ENCODE peak calls at places on chromosomes 16 and 17, in four cellular contexts. One of them, this sample, is unnamed. For H3K36me3, the result is how much of the 10 kb centered on the place peaks cover.

GRCh38 chr17:9072626-9073339 is 51.5 kb downstream of the NTN1 start:
- DNase-seq in tibial artery: peak
- DNase-seq in GM23338: no peak
- DNase-seq in CD8-positive, alpha-beta memory T cell: no peak
- DNase-seq in this sample: no peak

GRCh38 chr16:67017451-67017750 is 11.5 kb upstream of the CBFB start:
- DNase-seq in tibial artery: no peak
- DNase-seq in GM23338: no peak
- DNase-seq in CD8-positive, alpha-beta memory T cell: no peak
- DNase-seq in this sample: peak

GRCh38 chr17:72788950-72789585 is 303.4 kb downstream of the SLC39A11 start:
- DNase-seq in tibial artery: no peak
- DNase-seq in GM23338: peak
- DNase-seq in CD8-positive, alpha-beta memory T cell: no peak
- DNase-seq in this sample: no peak

GRCh38 chr17:37507108-37507507 is 17.4 kb downstream of the DUSP14 start:
- DNase-seq in tibial artery: no peak
- DNase-seq in GM23338: no peak
- DNase-seq in CD8-positive, alpha-beta memory T cell: no peak
- DNase-seq in this sample: no peak

GRCh38 chr16:74075393-74075792 is 221.2 kb upstream of the PSMD7 start:
- DNase-seq in tibial artery: no peak
- DNase-seq in GM23338: no peak
- DNase-seq in CD8-positive, alpha-beta memory T cell: no peak
- DNase-seq in this sample: no peak

GRCh38 chr16:86353934-86354333 is 156.4 kb upstream of the FOXF1 start:
- DNase-seq in tibial artery: no peak
- DNase-seq in GM23338: no peak
- DNase-seq in CD8-positive, alpha-beta memory T cell: no peak
- DNase-seq in this sample: no peak

GRCh38 chr17:39996789-39997188 is 16.2 kb downstream of the PSMD3 start:
- DNase-seq in tibial artery: no peak
- DNase-seq in GM23338: no peak
- DNase-seq in CD8-positive, alpha-beta memory T cell: no peak
- DNase-seq in this sample: peak

GRCh38 chr16:68289621-68290329 is 21.0 kb downstream of the SLC7A6OS start:
- DNase-seq in tibial artery: no peak
- DNase-seq in GM23338: no peak
- DNase-seq in CD8-positive, alpha-beta memory T cell: peak
- DNase-seq in this sample: no peak

GRCh38 chr16:6905601-6906000 is 427.0 kb upstream of the RBFOX1 start:
- DNase-seq in tibial artery: no peak
- DNase-seq in GM23338: no peak
- DNase-seq in CD8-positive, alpha-beta memory T cell: no peak
- DNase-seq in this sample: no peak

GRCh38 chr16:23699100-23699499 is 13.9 kb downstream of the ERN2 start:
- DNase-seq in tibial artery: no peak
- DNase-seq in GM23338: no peak
- DNase-seq in CD8-positive, alpha-beta memory T cell: no peak
- DNase-seq in this sample: no peak

GRCh38 chr17:35988164-35988563 is 1.6 kb upstream of the CCL14 start:
- DNase-seq in tibial artery: no peak
- DNase-seq in GM23338: no peak
- DNase-seq in CD8-positive, alpha-beta memory T cell: no peak
- DNase-seq in this sample: no peak

GRCh38 chr16:5444181-5444580 is 346.6 kb upstream of the EEF2KMT start:
- DNase-seq in tibial artery: no peak
- DNase-seq in GM23338: no peak
- DNase-seq in CD8-positive, alpha-beta memory T cell: no peak
- DNase-seq in this sample: no peak

GRCh38 chr16:375212-375611 is 4.9 kb upstream of the MRPL28 start:
- DNase-seq in tibial artery: no peak
- DNase-seq in GM23338: no peak
- DNase-seq in CD8-positive, alpha-beta memory T cell: no peak
- DNase-seq in this sample: no peak

GRCh38 chr17:41932821-41933389 is 2.5 kb downstream of the ODAD4 start:
- DNase-seq in tibial artery: no peak
- DNase-seq in GM23338: no peak
- DNase-seq in CD8-positive, alpha-beta memory T cell: no peak
- DNase-seq in this sample: no peak

GRCh38 chr16:80924372-80924978 is 82.2 kb downstream of the CMC2 start:
- DNase-seq in tibial artery: no peak
- DNase-seq in GM23338: peak
- DNase-seq in CD8-positive, alpha-beta memory T cell: peak
- DNase-seq in this sample: peak

GRCh38 chr17:59425085-59425901 is 93.8 kb downstream of the YPEL2 start:
- DNase-seq in tibial artery: peak
- DNase-seq in GM23338: peak
- DNase-seq in CD8-positive, alpha-beta memory T cell: no peak
- DNase-seq in this sample: no peak

GRCh38 chr16:84617068-84617630 is 729 bp downstream of the COTL1 start:
- DNase-seq in tibial artery: no peak
- DNase-seq in GM23338: no peak
- DNase-seq in CD8-positive, alpha-beta memory T cell: peak
- DNase-seq in this sample: peak

GRCh38 chr16:84761448-84762368 is 58.1 kb upstream of the CRISPLD2 start:
- DNase-seq in tibial artery: no peak
- DNase-seq in GM23338: no peak
- DNase-seq in CD8-positive, alpha-beta memory T cell: no peak
- DNase-seq in this sample: no peak

GRCh38 chr17:74290340-74290739 is 16.3 kb downstream of the DNAI2 start:
- DNase-seq in tibial artery: no peak
- DNase-seq in GM23338: peak
- DNase-seq in CD8-positive, alpha-beta memory T cell: no peak
- DNase-seq in this sample: no peak

GRCh38 chr17:69539274-69539673 is 124.8 kb downstream of the MAP2K6 start:
- DNase-seq in tibial artery: no peak
- DNase-seq in GM23338: no peak
- DNase-seq in CD8-positive, alpha-beta memory T cell: no peak
- DNase-seq in this sample: no peak

GRCh38 chr16:11255737-11256656 is at the start of gene SOCS1:
- DNase-seq in tibial artery: peak
- DNase-seq in GM23338: peak
- DNase-seq in CD8-positive, alpha-beta memory T cell: peak
- DNase-seq in this sample: peak

GRCh38 chr17:1362065-1362848 is 37.8 kb downstream of the YWHAE start:
- DNase-seq in tibial artery: no peak
- DNase-seq in GM23338: no peak
- DNase-seq in CD8-positive, alpha-beta memory T cell: peak
- DNase-seq in this sample: no peak

GRCh38 chr17:12596961-12597360 is 68.7 kb upstream of the MYOCD start:
- DNase-seq in tibial artery: no peak
- DNase-seq in GM23338: no peak
- DNase-seq in CD8-positive, alpha-beta memory T cell: no peak
- DNase-seq in this sample: no peak

GRCh38 chr17:9890124-9890523 is 14.9 kb downstream of the RCVRN start:
- DNase-seq in tibial artery: no peak
- DNase-seq in GM23338: peak
- DNase-seq in CD8-positive, alpha-beta memory T cell: no peak
- DNase-seq in this sample: peak

GRCh38 chr17:16339402-16339801 is 13.9 kb downstream of the CENPV start:
- DNase-seq in tibial artery: no peak
- DNase-seq in GM23338: no peak
- DNase-seq in CD8-positive, alpha-beta memory T cell: no peak
- DNase-seq in this sample: no peak

GRCh38 chr16:65757064-65757463 is 609.4 kb upstream of the CDH5 start:
- DNase-seq in tibial artery: no peak
- DNase-seq in GM23338: no peak
- DNase-seq in CD8-positive, alpha-beta memory T cell: no peak
- DNase-seq in this sample: no peak

DNA sequence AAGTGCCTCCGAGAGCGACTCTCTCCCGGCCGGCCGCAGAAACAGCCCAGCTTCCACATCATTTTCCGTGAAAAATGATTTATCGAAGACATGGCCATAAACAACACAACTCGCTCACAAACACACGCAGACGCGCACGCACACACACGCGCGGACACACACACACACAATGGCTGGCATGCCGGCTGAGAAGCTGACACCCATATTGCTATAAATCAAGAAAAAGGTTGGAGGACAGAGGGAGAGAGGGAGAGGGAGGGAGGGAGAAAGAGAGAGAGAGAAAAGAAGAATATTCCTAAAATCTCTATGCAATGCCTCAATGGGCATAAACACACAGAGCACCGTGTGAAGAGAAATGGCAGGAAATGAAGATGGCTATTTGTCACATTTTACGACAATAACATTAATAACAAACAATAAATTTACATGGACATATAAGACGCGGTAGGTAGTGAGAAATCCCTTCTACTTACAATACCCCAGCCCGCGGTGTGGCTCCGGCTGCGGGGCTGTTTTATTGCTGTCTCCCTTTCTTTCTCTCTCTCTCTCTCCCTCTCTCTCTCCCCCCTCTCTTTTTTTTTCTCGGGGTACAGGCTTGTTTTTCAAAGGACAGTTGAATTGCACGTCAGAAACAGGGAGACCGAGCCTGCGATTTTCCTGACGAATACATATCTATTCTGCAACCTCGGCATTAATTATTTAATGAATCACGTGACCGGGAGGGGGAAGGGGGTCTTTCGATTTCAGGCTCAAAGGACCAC is 9.5 kb downstream of the HOXB4 start:
- DNase-seq in tibial artery: no peak
- DNase-seq in GM23338: no peak
- DNase-seq in CD8-positive, alpha-beta memory T cell: no peak
- DNase-seq in this sample: no peak
- H3K4me3 ChIP-seq in tibial artery: no peak
- H3K4me3 ChIP-seq in GM23338: peak
- H3K4me3 ChIP-seq in CD8-positive, alpha-beta memory T cell: no peak
- H3K4me3 ChIP-seq in this sample: no peak

GRCh38 chr16:16133943-16134604 is 89.2 kb downstream of the ABCC6 start:
- DNase-seq in tibial artery: no peak
- DNase-seq in GM23338: no peak
- DNase-seq in CD8-positive, alpha-beta memory T cell: no peak
- DNase-seq in this sample: no peak

GRCh38 chr16:16131659-16132058 is 91.6 kb downstream of the ABCC6 start:
- DNase-seq in tibial artery: no peak
- DNase-seq in GM23338: no peak
- DNase-seq in CD8-positive, alpha-beta memory T cell: no peak
- DNase-seq in this sample: no peak

GRCh38 chr16:16127469-16128116 is 95.7 kb downstream of the ABCC6 start:
- DNase-seq in tibial artery: peak
- DNase-seq in GM23338: peak
- DNase-seq in CD8-positive, alpha-beta memory T cell: peak
- DNase-seq in this sample: peak

GRCh38 chr16:16136588-16136987 is 86.7 kb downstream of the ABCC6 start:
- DNase-seq in tibial artery: no peak
- DNase-seq in GM23338: no peak
- DNase-seq in CD8-positive, alpha-beta memory T cell: no peak
- DNase-seq in this sample: no peak

DNA sequence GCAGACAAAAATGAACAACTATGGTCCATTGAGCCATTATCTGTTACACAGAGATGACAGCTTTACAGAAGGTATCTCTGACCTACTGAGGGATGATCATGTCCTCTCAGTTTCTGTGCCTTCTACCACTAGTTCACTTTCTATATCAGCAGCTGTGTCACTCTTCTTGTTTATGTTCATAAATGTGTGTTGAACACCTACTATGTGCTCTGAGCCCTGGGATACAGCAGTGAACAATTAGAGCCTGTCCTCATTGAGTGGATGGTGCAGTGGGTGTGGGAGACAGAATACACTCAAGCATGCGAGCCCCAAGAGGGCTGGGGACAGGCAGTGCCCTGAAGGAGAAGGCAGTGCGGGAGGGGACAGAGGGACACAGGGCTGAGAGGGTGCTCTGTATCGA is 92.1 kb downstream of the ABCC6 start:
- DNase-seq in tibial artery: no peak
- DNase-seq in GM23338: no peak
- DNase-seq in CD8-positive, alpha-beta memory T cell: no peak
- DNase-seq in this sample: no peak
- H3K36me3 ChIP-seq in tibial artery: half or more
- H3K36me3 ChIP-seq in GM23338: under half
- H3K36me3 ChIP-seq in CD8-positive, alpha-beta memory T cell: under half
- H3K36me3 ChIP-seq in this sample: under half

GRCh38 chr17:29584452-29585079 is 4.9 kb downstream of the GIT1 start:
- DNase-seq in tibial artery: no peak
- DNase-seq in GM23338: peak
- DNase-seq in CD8-positive, alpha-beta memory T cell: no peak
- DNase-seq in this sample: peak
- H3K4me3 ChIP-seq in tibial artery: no peak
- H3K4me3 ChIP-seq in GM23338: peak
- H3K4me3 ChIP-seq in CD8-positive, alpha-beta memory T cell: no peak
- H3K4me3 ChIP-seq in this sample: no peak

GRCh38 chr17:82619641-82620040 is 28.6 kb downstream of the WDR45B start:
- DNase-seq in tibial artery: no peak
- DNase-seq in GM23338: no peak
- DNase-seq in CD8-positive, alpha-beta memory T cell: no peak
- DNase-seq in this sample: no peak
- H3K36me3 ChIP-seq in tibial artery: half or more
- H3K36me3 ChIP-seq in GM23338: under half
- H3K36me3 ChIP-seq in CD8-positive, alpha-beta memory T cell: half or more
- H3K36me3 ChIP-seq in this sample: under half

GRCh38 chr17:31559647-31560501 is 168.4 kb downstream of the RAB11FIP4 start:
- DNase-seq in tibial artery: peak
- DNase-seq in GM23338: peak
- DNase-seq in CD8-positive, alpha-beta memory T cell: no peak
- DNase-seq in this sample: peak
- H3K4me3 ChIP-seq in tibial artery: peak
- H3K4me3 ChIP-seq in GM23338: peak
- H3K4me3 ChIP-seq in CD8-positive, alpha-beta memory T cell: no peak
- H3K4me3 ChIP-seq in this sample: peak

DNA sequence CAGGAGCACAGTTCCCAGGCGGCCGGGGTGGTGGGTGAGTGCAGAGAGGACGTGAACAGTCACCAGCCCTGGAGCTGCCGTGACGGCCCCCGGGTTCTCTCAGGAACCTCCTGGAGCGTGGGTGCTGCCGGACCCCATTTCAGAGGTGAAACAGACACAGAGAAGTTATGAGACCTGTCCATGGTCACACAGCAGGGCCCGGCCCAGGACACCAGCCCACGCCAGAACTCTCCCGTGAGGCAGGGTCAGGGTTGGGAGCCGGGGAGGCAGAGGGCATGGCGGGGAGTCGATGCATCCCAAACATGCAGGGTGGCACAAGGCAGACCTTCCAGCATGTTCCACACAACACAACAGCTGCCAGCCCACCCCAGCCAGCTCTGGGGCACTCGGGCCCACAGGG is 3.8 kb upstream of the PVALEF start:
- DNase-seq in tibial artery: no peak
- DNase-seq in GM23338: no peak
- DNase-seq in CD8-positive, alpha-beta memory T cell: no peak
- DNase-seq in this sample: no peak
- H3K36me3 ChIP-seq in tibial artery: under half
- H3K36me3 ChIP-seq in GM23338: under half
- H3K36me3 ChIP-seq in CD8-positive, alpha-beta memory T cell: under half
- H3K36me3 ChIP-seq in this sample: under half

DNA sequence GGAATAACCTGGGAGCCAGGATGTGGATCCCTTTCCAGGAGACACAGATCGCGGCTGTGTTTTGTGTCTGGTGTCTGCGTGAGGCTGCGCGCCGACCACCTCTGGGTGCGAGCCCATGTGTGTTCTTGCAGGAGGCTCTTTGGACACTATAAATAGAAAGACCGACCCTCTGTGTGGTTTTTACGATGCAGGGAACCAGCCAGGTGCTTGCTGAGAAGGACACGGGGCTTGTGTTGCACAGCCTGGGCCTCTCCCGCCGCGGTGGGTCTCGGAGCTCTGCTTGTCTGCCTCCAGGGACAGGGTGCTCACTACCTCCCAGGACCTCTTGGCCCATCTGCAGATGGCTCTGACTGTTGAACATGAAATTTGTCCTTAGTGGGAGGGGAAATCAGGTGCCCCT is 505 bp upstream of the STX1B start:
- DNase-seq in tibial artery: no peak
- DNase-seq in GM23338: no peak
- DNase-seq in CD8-positive, alpha-beta memory T cell: no peak
- DNase-seq in this sample: no peak
- H3K4me3 ChIP-seq in tibial artery: no peak
- H3K4me3 ChIP-seq in GM23338: peak
- H3K4me3 ChIP-seq in CD8-positive, alpha-beta memory T cell: peak
- H3K4me3 ChIP-seq in this sample: peak

This sample was measured in H7.